ENCODE peak calls at places on chromosome 15, in four cellular contexts. B, K, H and L are unnamed samples.
A peak's percentile ranks its signal among the peaks of the same experiment; 100 is the strongest.

GRCh38 chr15:41281236-41281635 is 50.2 kb downstream of the CHP1 start:
- DNase-seq in B (no peak), H (no peak), K (no peak), L (no peak)

GRCh38 chr15:26378304-26378703 is 394.6 kb downstream of the GABRB3 start:
- DNase-seq in B (no peak), H (no peak), K (no peak), L (no peak)

GRCh38 chr15:85755471-85755870 is 39.3 kb downstream of the KLHL25 start:
- DNase-seq in B (peak; percentile 22), H (no peak), K (no peak), L (no peak)

GRCh38 chr15:45114076-45114750 is at the start of the genes DUOX2 and DUOXA2:
- DNase-seq in H (peak; percentile 48), K (peak; percentile 48), B (no peak), L (no peak)

GRCh38 chr15:63408514-63408913 is 26.9 kb upstream of the CA12 start:
- DNase-seq in B (no peak), H (no peak), K (no peak), L (no peak)

GRCh38 chr15:20357139-20358065 is 184.2 kb downstream of the GOLGA6L6 start:
- DNase-seq in B (peak; percentile 25), K (no peak), H (peak; percentile 91), L (no peak)

GRCh38 chr15:25671132-25671531 is 192.0 kb downstream of the ATP10A start:
- DNase-seq in B (no peak), K (no peak), H (no peak), L (no peak)

GRCh38 chr15:56917652-56918045 is 795 bp upstream of the TCF12 start:
- DNase-seq in B (peak; percentile 39), K (no peak), H (no peak), L (no peak)

GRCh38 chr15:46312133-46312740 is 677.4 kb downstream of the SQOR start:
- DNase-seq in B (peak; percentile 52), H (peak; percentile 67), K (peak; percentile 86), L (peak; percentile 87)

GRCh38 chr15:83843511-83843910 is 189.6 kb downstream of the ADAMTSL3 start:
- DNase-seq in K (no peak), H (no peak), B (peak; percentile 53), L (no peak)

GRCh38 chr15:52052076-52052935 is 33.3 kb downstream of the MAPK6 start:
- DNase-seq in H (no peak), K (no peak), B (no peak), L (no peak)

GRCh38 chr15:62110000-62110851 is 43.4 kb downstream of the C2CD4A start:
- DNase-seq in B (no peak), H (no peak), K (no peak), L (peak; percentile 53)

GRCh38 chr15:80265021-80265420 is 13.0 kb upstream of the CTXND1 start:
- DNase-seq in K (no peak), B (no peak), H (no peak), L (no peak)

GRCh38 chr15:69013726-69014406 is 629 bp upstream of the NOX5 start:
- DNase-seq in H (no peak), B (no peak), K (no peak), L (no peak)

GRCh38 chr15:61621146-61621545 is 392.0 kb upstream of the RORA start:
- DNase-seq in H (peak; percentile 25), B (no peak), K (peak; percentile 69), L (peak; percentile 22)

GRCh38 chr15:50823281-50823680 is 57.8 kb upstream of the SPPL2A start:
- DNase-seq in K (no peak), B (no peak), H (no peak), L (no peak)

GRCh38 chr15:77858677-77859490 is 218.6 kb downstream of the TBC1D2B start:
- DNase-seq in H (peak; percentile 76), K (no peak), B (no peak), L (no peak)

GRCh38 chr15:31433101-31433500 is 106.5 kb downstream of the KLF13 start:
- DNase-seq in K (no peak), H (no peak), B (no peak), L (no peak)

GRCh38 chr15:40430271-40430805 is 10.4 kb upstream of the BAHD1 start:
- DNase-seq in K (no peak), B (no peak), H (no peak), L (peak; percentile 82)

GRCh38 chr15:42402806-42403205 is 43.5 kb downstream of the CAPN3 start:
- DNase-seq in H (no peak), B (no peak), K (no peak), L (no peak)

GRCh38 chr15:31223478-31224350 is 102.9 kb upstream of the KLF13 start:
- DNase-seq in K (no peak), H (no peak), B (no peak), L (no peak)

GRCh38 chr15:95760508-95760907 is 570.0 kb upstream of the NR2F2 start:
- DNase-seq in H (peak; percentile 8), K (peak; percentile 81), B (no peak), L (peak; percentile 37)

GRCh38 chr15:25171856-25172687 is 217.3 kb downstream of the SNRPN start:
- DNase-seq in B (peak; percentile 16), K (no peak), H (peak; percentile 38), L (no peak)

GRCh38 chr15:98451268-98451667 is 197.1 kb upstream of the IGF1R start:
- DNase-seq in B (no peak), K (no peak), H (no peak), L (no peak)

GRCh38 chr15:56244237-56244810 is 645 bp upstream of the RFX7 start:
- DNase-seq in H (no peak), K (peak; percentile 80), B (peak; percentile 54), L (peak; percentile 65)

GRCh38 chr15:30991301-30992072 is at the start of gene MTMR10:
- DNase-seq in K (peak; percentile 91), B (peak; percentile 61), H (peak; percentile 89), L (peak; percentile 71)

DNA sequence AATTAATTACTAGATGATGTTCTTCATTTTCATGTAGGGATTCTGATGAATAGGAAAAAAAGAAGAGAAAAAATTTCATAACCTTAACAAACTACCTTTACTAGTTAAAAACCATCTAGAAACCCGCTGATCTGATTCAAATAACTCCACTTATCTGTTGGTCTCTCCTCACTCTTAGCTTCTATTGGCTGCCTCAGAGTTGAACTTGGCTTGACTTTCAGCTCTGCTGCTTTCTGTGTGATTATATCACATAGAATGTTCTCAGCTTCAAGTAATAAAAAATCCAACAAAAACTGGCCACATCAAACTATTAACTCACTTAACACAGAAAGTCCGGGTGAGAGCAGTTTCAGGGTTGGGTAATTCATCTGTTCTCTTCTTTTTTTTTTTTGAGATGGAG is 126.8 kb upstream of the RASGRP1 start:
- DNase-seq in B (no peak), H (no peak), K (no peak), L (no peak)
- H3K4me1 ChIP-seq in B (no peaks in the 10 kb centered on the region), H (no peaks in the 10 kb centered on the region), K (no peaks in the 10 kb centered on the region), L (no peaks in the 10 kb centered on the region)

GRCh38 chr15:35195031-35195430 is 109.9 kb upstream of the NANOGP8 start:
- DNase-seq in H (no peak), B (no peak), K (no peak), L (no peak)
- H3K36me3 ChIP-seq in H (no peaks in the 10 kb centered on the region), B (no peaks in the 10 kb centered on the region), K (no peaks in the 10 kb centered on the region), L (no peaks in the 10 kb centered on the region)

DNA sequence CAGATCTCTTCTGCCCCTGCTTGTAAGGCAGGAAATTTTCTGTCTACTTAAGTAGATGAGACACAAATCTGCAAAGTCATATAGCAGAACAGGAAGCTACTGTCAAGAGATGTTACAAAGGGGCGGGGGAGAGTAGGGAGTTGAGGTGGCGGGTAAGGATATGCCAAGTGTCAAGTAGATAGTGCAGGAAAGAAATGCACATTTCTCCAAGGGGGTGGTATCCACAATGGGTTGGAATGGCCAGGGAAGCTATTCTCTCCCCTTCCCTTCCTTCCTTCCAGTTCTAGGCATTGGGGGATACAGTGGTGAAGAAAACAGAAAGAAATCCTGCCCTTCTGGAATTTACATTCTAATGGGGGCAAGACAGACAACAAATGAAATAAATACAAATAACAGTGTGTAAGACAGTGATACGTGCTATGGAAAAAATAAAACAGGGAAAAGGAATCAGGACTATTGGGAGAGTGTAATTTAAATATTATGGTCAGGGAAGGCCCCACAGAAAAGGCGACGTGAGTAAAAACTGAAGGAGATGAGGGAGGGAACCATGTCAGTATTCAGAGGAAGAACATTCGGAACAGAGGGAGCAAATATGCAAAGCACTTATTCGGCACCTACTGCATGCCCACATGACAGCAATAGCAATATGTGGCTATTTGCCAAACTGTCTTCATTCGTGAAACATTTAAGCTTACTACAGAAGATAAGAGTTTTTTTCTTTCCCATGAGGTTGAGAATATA is 42.8 kb upstream of the RNU6-1 start:
- DNase-seq in K (no peak), B (no peak), H (no peak), L (peak; percentile 33)
- H3K4me1 ChIP-seq in K (peaks cover 24% of the 10 kb centered on the region), B (peaks cover 4% of the 10 kb centered on the region), H (no peaks in the 10 kb centered on the region), L (peaks cover 9% of the 10 kb centered on the region)

GRCh38 chr15:101669744-101670143 is 17.6 kb upstream of the TM2D3 start:
- DNase-seq in B (no peak), H (no peak), K (no peak), L (no peak)
- H3K36me3 ChIP-seq in B (peaks cover 4% of the 10 kb centered on the region), H (peaks cover 37% of the 10 kb centered on the region), K (no peaks in the 10 kb centered on the region), L (peaks cover 23% of the 10 kb centered on the region)

DNA sequence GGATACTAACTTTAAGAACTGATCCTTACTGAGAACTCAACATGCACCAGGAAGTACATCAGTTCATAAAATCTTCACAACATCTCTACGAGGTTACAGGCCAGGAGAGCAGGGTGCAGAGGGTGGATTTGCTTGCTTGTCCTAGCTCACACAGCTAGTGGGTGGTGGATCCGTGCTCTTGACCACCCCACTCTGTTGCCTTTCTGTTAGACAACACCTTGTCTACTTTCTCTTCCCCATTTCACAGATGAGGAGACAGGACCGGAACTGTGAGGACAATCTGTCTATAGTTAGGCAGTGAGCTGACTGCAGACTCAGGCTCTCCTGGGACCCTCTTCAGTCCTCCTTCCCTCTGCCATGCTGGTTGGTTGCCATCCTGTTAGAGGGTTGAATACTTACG is 221.7 kb upstream of the TLE3 start:
- DNase-seq in K (no peak), B (no peak), H (no peak), L (no peak)
- H3K4me1 ChIP-seq in K (peaks cover 14% of the 10 kb centered on the region), B (peaks cover 29% of the 10 kb centered on the region), H (no peaks in the 10 kb centered on the region), L (peaks cover 4% of the 10 kb centered on the region)

GRCh38 chr15:90086868-90087268 is 15.4 kb downstream of the IDH2 start:
- DNase-seq in B (no peak), H (peak; percentile 29), K (peak; percentile 59), L (no peak)
- H3K36me3 ChIP-seq in B (peaks cover 11% of the 10 kb centered on the region), H (peaks cover 76% of the 10 kb centered on the region), K (no peaks in the 10 kb centered on the region), L (peaks cover 23% of the 10 kb centered on the region)

DNA sequence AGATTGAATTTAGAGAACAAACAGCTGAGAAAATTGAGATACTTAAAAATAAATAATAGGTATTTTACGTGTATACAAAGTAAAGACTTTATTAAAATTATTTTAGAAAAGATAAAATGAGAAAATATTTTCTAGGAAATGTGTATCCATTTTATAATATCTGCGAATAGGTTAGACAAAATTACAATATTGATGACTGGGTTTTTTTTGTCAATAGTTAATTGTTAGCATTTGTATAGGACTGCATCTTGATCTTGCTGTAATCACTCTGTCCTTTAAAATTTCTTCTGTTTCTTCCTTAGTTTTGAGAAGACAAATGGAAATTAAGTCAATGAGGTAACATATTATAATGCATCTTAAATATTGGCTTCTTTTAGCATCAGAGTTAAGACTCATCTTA is 50.3 kb downstream of the MEF2A start:
- DNase-seq in H (no peak), B (no peak), K (no peak), L (no peak)
- H3K4me1 ChIP-seq in H (peaks cover 28% of the 10 kb centered on the region), B (peaks cover 78% of the 10 kb centered on the region), K (peaks cover 12% of the 10 kb centered on the region), L (peaks cover 15% of the 10 kb centered on the region)

GRCh38 chr15:71084264-71084663 is 31.0 kb upstream of the THSD4 start:
- DNase-seq in H (no peak), K (no peak), B (no peak), L (no peak)
- H3K36me3 ChIP-seq in H (no peaks in the 10 kb centered on the region), K (no peaks in the 10 kb centered on the region), B (no peaks in the 10 kb centered on the region), L (no peaks in the 10 kb centered on the region)